ENCODE peak calls at places on chromosome 10, in nine cellular contexts. O is upper lobe of left lung; C is PC-3; U is MM.1S; M is CD4-positive, alpha-beta T cell; D is spleen; A is CD4-positive, alpha-beta memory T cell; J is T-helper 17 cell; S is SJSA1. Q is an unnamed sample. For H3K9me3, the result is how much of the 10 kb centered on the place peaks cover.

GRCh38 chr10:35236739-35237138 is 99.6 kb upstream of the CCNY start:
- DNase-seq in O (no peak), A (no peak), C (peak), J (no peak), U (no peak), D (no peak), M (no peak), S (no peak), Q (peak)

GRCh38 chr10:128898133-128898915 is 568.7 kb upstream of the MGMT start:
- DNase-seq in O (no peak), A (no peak), S (no peak), U (no peak), C (no peak), D (no peak), J (no peak), M (no peak), Q (no peak)

GRCh38 chr10:22831586-22831985 is 96.3 kb upstream of the ARMC3 start:
- DNase-seq in S (no peak), C (no peak), A (no peak), J (no peak), M (no peak), O (no peak), D (no peak), U (no peak), Q (no peak)

GRCh38 chr10:66982792-66983481 is 57.1 kb downstream of the LRRTM3 start:
- DNase-seq in D (no peak), S (no peak), J (no peak), O (no peak), M (no peak), A (no peak), C (no peak), U (no peak), Q (no peak)

GRCh38 chr10:546971-547590 is 142.4 kb downstream of the DIP2C start:
- DNase-seq in M (no peak), S (no peak), C (peak), A (no peak), U (no peak), J (no peak), O (no peak), D (no peak), Q (no peak)

GRCh38 chr10:3109633-3110032 is 42.3 kb downstream of the PFKP start:
- DNase-seq in D (no peak), U (no peak), C (no peak), S (no peak), A (no peak), M (no peak), O (no peak), J (no peak), Q (no peak)

GRCh38 chr10:34254596-34254995 is 560.5 kb downstream of the PARD3 start:
- DNase-seq in S (peak), M (no peak), O (no peak), J (no peak), U (no peak), C (peak), D (no peak), A (no peak), Q (no peak)

GRCh38 chr10:82813856-82814255 is 938.9 kb downstream of the NRG3 start:
- DNase-seq in J (no peak), D (no peak), S (no peak), A (no peak), M (no peak), O (no peak), U (no peak), C (no peak), Q (no peak)

GRCh38 chr10:4865945-4866661 is 40.1 kb downstream of the AKR1E2 start:
- DNase-seq in A (no peak), U (no peak), J (no peak), S (no peak), O (no peak), D (no peak), M (no peak), C (no peak), Q (no peak)

GRCh38 chr10:86770412-86770960 is 14.1 kb downstream of the BMPR1A start:
- DNase-seq in M (no peak), D (no peak), C (no peak), S (no peak), U (no peak), A (no peak), J (no peak), O (no peak), Q (no peak)

GRCh38 chr10:86706401-86706841 is 38.1 kb downstream of the LDB3 start:
- DNase-seq in J (no peak), S (no peak), C (no peak), M (no peak), A (no peak), U (no peak), D (peak), O (peak), Q (no peak)

GRCh38 chr10:75244487-75245353 is 9.0 kb upstream of the COMTD1 start:
- DNase-seq in C (peak), O (no peak), A (no peak), J (no peak), S (no peak), D (no peak), U (no peak), M (no peak), Q (no peak)

GRCh38 chr10:58756126-58756525 is 243.5 kb downstream of the BICC1 start:
- DNase-seq in D (no peak), A (no peak), S (no peak), O (no peak), C (no peak), M (no peak), J (no peak), U (peak), Q (peak)

GRCh38 chr10:102919237-102919959 is 1.3 kb downstream of the CNNM2 start:
- DNase-seq in A (no peak), S (no peak), M (no peak), J (no peak), O (peak), U (no peak), D (peak), C (no peak), Q (no peak)

GRCh38 chr10:129161184-129161583 is 305.9 kb upstream of the MGMT start:
- DNase-seq in M (no peak), A (no peak), D (no peak), O (no peak), S (no peak), J (no peak), U (peak), C (peak), Q (no peak)

GRCh38 chr10:108911814-108912541 is 1011.3 kb downstream of the XPNPEP1 start:
- DNase-seq in C (peak), U (no peak), D (no peak), M (no peak), A (no peak), J (no peak), O (peak), S (peak), Q (peak)

GRCh38 chr10:119341236-119342016 is 134.1 kb downstream of the GRK5 start:
- DNase-seq in J (no peak), C (peak), O (no peak), A (no peak), M (peak), U (no peak), D (peak), S (peak), Q (no peak)

GRCh38 chr10:68247931-68248330 is 16.0 kb upstream of the ATOH7 start:
- DNase-seq in M (no peak), C (no peak), U (no peak), O (no peak), D (no peak), S (no peak), J (no peak), A (no peak), Q (no peak)

GRCh38 chr10:86652361-86653202 is 1.8 kb upstream of the OPN4 start:
- DNase-seq in M (no peak), C (no peak), D (peak), O (no peak), S (no peak), A (no peak), U (no peak), J (no peak), Q (no peak)

GRCh38 chr10:131931981-131932380 is 31.2 kb downstream of the PPP2R2D start:
- DNase-seq in J (no peak), U (no peak), S (no peak), M (no peak), D (peak), O (no peak), A (no peak), C (no peak), Q (no peak)

GRCh38 chr10:126012485-126012884 is 116.1 kb downstream of the FANK1 start:
- DNase-seq in D (no peak), O (no peak), J (no peak), A (no peak), C (peak), S (no peak), M (no peak), U (no peak), Q (no peak)

GRCh38 chr10:102418612-102419560 is at the start of gene PSD:
- DNase-seq in A (no peak), C (no peak), J (no peak), O (peak), U (no peak), M (no peak), S (no peak), D (no peak), Q (no peak)

GRCh38 chr10:42939685-42940366 is 137.0 kb upstream of the RET start:
- DNase-seq in M (no peak), U (no peak), C (no peak), J (no peak), A (no peak), O (no peak), D (peak), S (peak), Q (no peak)

GRCh38 chr10:792792-793100 is 103.3 kb upstream of the DIP2C start:
- DNase-seq in C (no peak), U (no peak), M (no peak), O (no peak), S (no peak), A (no peak), D (no peak), J (no peak), Q (peak)

GRCh38 chr10:122307669-122308486 is 36.8 kb downstream of the BTBD16 start:
- DNase-seq in O (no peak), D (no peak), C (peak), S (peak), M (no peak), U (no peak), A (no peak), J (no peak), Q (peak)

GRCh38 chr10:110529596-110530011 is 31.9 kb downstream of the DUSP5 start:
- DNase-seq in S (no peak), U (no peak), C (no peak), M (no peak), A (no peak), O (no peak), D (no peak), J (no peak), Q (no peak)

GRCh38 chr10:73413108-73413527 is 740 bp downstream of the ANXA7 start:
- DNase-seq in S (peak), D (no peak), U (peak), M (peak), O (no peak), J (no peak), C (peak), A (peak), Q (no peak)

GRCh38 chr10:88921194-88921593 is 31.4 kb downstream of the ACTA2 start:
- DNase-seq in A (no peak), S (no peak), C (no peak), M (no peak), J (no peak), O (no peak), D (no peak), U (no peak), Q (no peak)

GRCh38 chr10:103616705-103617361 is 123.3 kb downstream of the NEURL1 start:
- DNase-seq in D (no peak), C (no peak), M (no peak), J (no peak), U (no peak), A (no peak), O (peak), S (no peak), Q (peak)

GRCh38 chr10:14296081-14296709 is 34.5 kb downstream of the FRMD4A start:
- DNase-seq in S (no peak), C (no peak), M (no peak), O (no peak), D (no peak), U (no peak), J (no peak), A (no peak), Q (no peak)

GRCh38 chr10:89076120-89076519 is 85.5 kb downstream of the FAS start:
- DNase-seq in A (no peak), S (no peak), O (no peak), D (no peak), C (no peak), J (no peak), M (no peak), U (no peak), Q (no peak)

GRCh38 chr10:123757853-123758252 is 91.7 kb downstream of the GPR26 start:
- DNase-seq in A (no peak), S (no peak), D (no peak), C (no peak), M (no peak), J (no peak), O (no peak), U (no peak), Q (no peak)

GRCh38 chr10:123245264-123245663 is 91.1 kb downstream of the BUB3 start:
- DNase-seq in S (no peak), M (no peak), D (no peak), O (no peak), A (no peak), J (no peak), U (no peak), C (no peak), Q (no peak)

GRCh38 chr10:110641256-110641655 is 2.9 kb upstream of the RBM20 start:
- DNase-seq in A (peak), J (no peak), D (no peak), C (peak), U (peak), S (peak), O (no peak), M (no peak), Q (no peak)

GRCh38 chr10:76721891-76722505 is 915.6 kb downstream of the KCNMA1 start:
- DNase-seq in O (no peak), D (no peak), M (no peak), C (peak), U (no peak), S (no peak), A (no peak), J (no peak), Q (no peak)

GRCh38 chr10:56240471-56240870 is 120.6 kb downstream of the ZWINT start:
- DNase-seq in D (no peak), J (no peak), O (no peak), S (no peak), M (no peak), A (no peak), U (no peak), C (no peak), Q (no peak)

GRCh38 chr10:42111076-42111475 is 527.3 kb downstream of the ZNF33B start:
- DNase-seq in A (no peak), D (no peak), M (no peak), C (no peak), O (peak), S (no peak), U (no peak), J (no peak), Q (no peak)

GRCh38 chr10:126397640-126398382 is 9.5 kb upstream of the ADAM12 start:
- DNase-seq in U (no peak), A (no peak), C (peak), J (no peak), M (no peak), D (no peak), O (no peak), S (peak), Q (peak)

GRCh38 chr10:103042908-103043307 is 124.8 kb downstream of the CNNM2 start:
- DNase-seq in C (no peak), U (no peak), O (no peak), D (no peak), A (no peak), S (no peak), J (no peak), M (no peak), Q (no peak)

GRCh38 chr10:25707976-25708671 is 225.9 kb upstream of the MYO3A start:
- DNase-seq in J (no peak), M (no peak), A (no peak), D (no peak), O (no peak), U (no peak), C (no peak), S (no peak), Q (no peak)

GRCh38 chr10:25701651-25702050 is 232.4 kb upstream of the MYO3A start:
- DNase-seq in M (no peak), D (no peak), C (no peak), S (no peak), U (no peak), J (no peak), O (peak), A (no peak), Q (no peak)

GRCh38 chr10:25699631-25700030 is 234.4 kb upstream of the MYO3A start:
- DNase-seq in O (no peak), U (no peak), C (no peak), M (no peak), S (no peak), J (no peak), D (no peak), A (no peak), Q (no peak)

GRCh38 chr10:25707541-25707940 is 226.5 kb upstream of the MYO3A start:
- DNase-seq in C (no peak), M (no peak), O (no peak), D (no peak), J (no peak), S (no peak), A (no peak), U (no peak), Q (no peak)

GRCh38 chr10:25704622-25705021 is 229.4 kb upstream of the MYO3A start:
- DNase-seq in J (no peak), C (no peak), O (no peak), A (no peak), S (no peak), M (no peak), D (no peak), U (no peak), Q (no peak)
- H3K9me3 ChIP-seq in J (under half), C (under half), O (under half), A (under half), S (under half), M (under half), D (under half), U (under half), Q (under half)

DNA sequence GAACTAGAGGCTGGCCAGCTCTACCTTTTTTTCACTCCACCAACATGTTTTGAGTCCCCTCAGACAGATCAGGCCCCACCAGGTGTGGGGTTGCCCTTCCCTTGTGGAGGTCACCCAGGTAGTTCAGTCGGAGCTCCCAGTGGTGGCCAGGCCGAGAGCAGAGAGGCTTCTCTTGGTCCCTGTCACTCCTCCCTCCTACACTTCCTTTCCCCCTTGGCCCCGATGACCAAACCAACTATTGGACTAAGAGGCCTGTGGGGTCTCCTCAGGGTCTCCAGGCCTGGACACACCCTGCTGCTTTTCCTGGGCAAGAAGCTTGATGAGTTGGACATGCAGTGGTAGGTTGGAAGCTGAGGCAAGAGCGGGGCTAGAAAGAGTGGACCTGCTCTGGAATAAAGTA is 174.8 kb downstream of the ZNF248 start:
- DNase-seq in M (no peak), D (no peak), S (peak), C (no peak), U (no peak), O (no peak), J (no peak), A (no peak), Q (no peak)
- H3K9me3 ChIP-seq in M (under half), D (under half), S (under half), C (under half), U (under half), O (under half), J (under half), A (under half), Q (half or more)

DNA sequence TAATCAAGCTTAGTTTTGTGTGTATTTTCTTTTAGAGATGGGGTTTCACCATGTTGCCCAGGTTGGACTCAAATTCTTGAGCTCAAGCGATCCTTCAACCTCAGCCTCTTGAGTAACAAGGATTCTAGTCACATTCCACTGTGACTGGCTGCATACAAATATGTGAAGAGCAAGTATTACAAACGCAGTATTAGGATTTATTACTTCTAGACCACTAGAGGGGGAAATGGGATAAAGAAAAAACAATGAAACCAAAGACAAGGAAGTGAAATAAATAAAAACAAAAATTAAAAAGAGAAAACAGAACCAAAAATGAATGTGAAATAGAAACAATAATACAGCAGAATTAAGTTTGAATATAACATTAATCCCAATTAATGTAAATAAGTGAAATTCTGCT is 308.7 kb downstream of the ANKRD30A start:
- DNase-seq in C (peak), D (no peak), U (no peak), A (no peak), O (no peak), M (no peak), J (no peak), S (no peak), Q (no peak)
- H3K9me3 ChIP-seq in C (under half), D (under half), U (under half), A (under half), O (under half), M (under half), J (under half), S (under half), Q (under half)

GRCh38 chr10:38070501-38070900 is 23.6 kb upstream of the ZNF37A start:
- DNase-seq in U (no peak), C (no peak), D (no peak), A (no peak), O (no peak), J (no peak), M (no peak), S (no peak), Q (no peak)

GRCh38 chr10:38076687-38077086 is 17.4 kb upstream of the ZNF37A start:
- DNase-seq in C (no peak), U (no peak), A (no peak), D (no peak), O (no peak), S (no peak), M (no peak), J (no peak), Q (no peak)

DNA sequence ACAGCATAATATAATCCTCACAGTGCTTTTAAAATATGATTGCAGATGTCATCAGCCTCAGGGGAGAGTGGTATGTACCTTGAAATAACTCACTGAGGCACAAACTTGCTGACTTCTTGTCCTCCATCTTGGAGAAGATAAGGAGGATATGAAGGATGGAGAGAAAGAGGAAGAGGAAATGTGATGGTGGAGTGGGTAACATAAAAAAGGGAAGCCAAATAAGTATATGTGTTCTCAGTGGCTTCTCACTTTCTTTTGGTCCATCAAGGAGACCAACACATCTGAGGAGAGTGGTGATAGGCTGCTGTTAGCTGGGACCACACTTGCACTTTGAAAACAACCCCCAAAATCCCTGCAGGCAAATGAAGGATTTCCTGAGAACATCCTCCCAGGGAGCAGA is 21.6 kb upstream of the ZNF37A start:
- DNase-seq in D (no peak), S (no peak), J (no peak), U (no peak), A (no peak), M (no peak), O (no peak), C (no peak), Q (no peak)
- H3K9me3 ChIP-seq in D (under half), S (under half), J (under half), U (under half), A (under half), M (under half), O (under half), C (under half), Q (under half)

GRCh38 chr10:130493021-130493420 is 356.8 kb downstream of the GLRX3 start:
- DNase-seq in U (no peak), C (no peak), S (no peak), J (no peak), A (no peak), O (no peak), M (no peak), D (peak), Q (no peak)
- H3K9me3 ChIP-seq in U (under half), C (under half), S (under half), J (under half), A (under half), O (under half), M (under half), D (under half), Q (half or more)